ENCODE peak calls at places on chromosomes 2 and 18, in nine cellular contexts. N is OCI-LY7, S is hepatocyte, C is neural progenitor cell, H is SK-N-SH, G is GM23338, D is HCT116, T is GM23248, R is PC-3. A is an unnamed sample.

GRCh38 chr2:1972948-1973347 is 228.6 kb upstream of the PXDN start:
- DNase-seq in D (no peak), S (no peak), T (no peak), R (no peak), G (no peak), N (no peak), H (no peak), C (no peak), A (no peak)

GRCh38 chr2:16725549-16725948 is 59.9 kb upstream of the CYRIA start:
- DNase-seq in S (no peak), N (no peak), G (no peak), R (no peak), T (no peak), D (no peak), C (no peak), H (no peak), A (no peak)

GRCh38 chr18:37138456-37138855 is 309.5 kb downstream of the KIAA1328 start:
- DNase-seq in N (no peak), S (no peak), D (no peak), G (peak), T (no peak), C (no peak), R (no peak), H (no peak), A (no peak)

GRCh38 chr2:168705534-168706470 is 96.6 kb upstream of the NOSTRIN start:
- DNase-seq in D (no peak), T (peak), G (peak), H (no peak), S (peak), C (peak), N (peak), R (peak), A (peak)

GRCh38 chr2:220273082-220273481 is 645.7 kb downstream of the SLC4A3 start:
- DNase-seq in H (no peak), D (no peak), S (no peak), N (no peak), C (no peak), R (peak), T (no peak), G (no peak), A (no peak)

GRCh38 chr2:190456833-190457232 is 48.7 kb downstream of the MFSD6 start:
- DNase-seq in D (no peak), N (no peak), H (no peak), G (no peak), T (no peak), C (no peak), R (no peak), S (no peak), A (no peak)

GRCh38 chr2:182447843-182448242 is 21.0 kb upstream of the PDE1A start:
- DNase-seq in G (peak), D (no peak), S (peak), C (no peak), H (no peak), R (no peak), N (no peak), T (peak), A (no peak)

GRCh38 chr18:67301592-67301991 is 214.9 kb downstream of the DSEL start:
- DNase-seq in G (no peak), N (no peak), H (no peak), C (no peak), D (no peak), R (no peak), T (peak), S (no peak), A (no peak)

GRCh38 chr18:13247506-13247905 is 28.9 kb downstream of the LDLRAD4 start:
- DNase-seq in C (no peak), G (no peak), N (no peak), T (no peak), D (no peak), S (no peak), H (no peak), R (no peak), A (no peak)

GRCh38 chr2:68560583-68560982 is 82.8 kb upstream of the PROKR1 start:
- DNase-seq in N (no peak), G (no peak), R (no peak), S (no peak), T (no peak), C (no peak), D (no peak), H (no peak), A (no peak)

GRCh38 chr18:55844373-55844772 is 256.4 kb upstream of the TCF4 start:
- DNase-seq in N (no peak), R (peak), H (no peak), S (no peak), G (no peak), C (no peak), D (no peak), T (no peak), A (no peak)

GRCh38 chr18:49527631-49528327 is 34.1 kb upstream of the LIPG start:
- DNase-seq in T (no peak), C (no peak), N (no peak), R (no peak), D (no peak), S (no peak), H (no peak), G (no peak), A (no peak)

GRCh38 chr18:52337286-52337685 is 2.7 kb upstream of the DCC start:
- DNase-seq in D (no peak), R (peak), H (no peak), G (no peak), S (no peak), N (no peak), C (no peak), T (peak), A (no peak)

GRCh38 chr2:128409326-128410034 is 90.8 kb upstream of the HS6ST1 start:
- DNase-seq in H (no peak), T (no peak), N (no peak), C (no peak), D (no peak), R (no peak), G (no peak), S (no peak), A (no peak)

GRCh38 chr18:46344416-46345180 is 240.4 kb downstream of the HAUS1 start:
- DNase-seq in T (no peak), D (no peak), S (no peak), H (no peak), C (no peak), G (no peak), N (no peak), R (no peak), A (no peak)

GRCh38 chr2:121697108-121697631 is 39.5 kb downstream of the NIFK start:
- DNase-seq in D (no peak), G (no peak), C (no peak), T (peak), S (no peak), N (no peak), R (peak), H (no peak), A (no peak)

GRCh38 chr2:151337643-151338042 is 19.7 kb upstream of the TNFAIP6 start:
- DNase-seq in N (no peak), G (no peak), H (no peak), T (peak), R (peak), D (no peak), C (no peak), S (no peak), A (no peak)

GRCh38 chr2:159904127-159904564 is 106.1 kb upstream of the CD302 start:
- DNase-seq in S (no peak), T (peak), R (no peak), N (no peak), G (peak), H (no peak), C (no peak), D (no peak), A (no peak)

GRCh38 chr18:57970356-57971095 is 73.5 kb upstream of the NEDD4L start:
- DNase-seq in S (no peak), G (peak), R (peak), H (no peak), T (peak), N (no peak), D (peak), C (peak), A (no peak)

GRCh38 chr2:63712748-63713147 is 124.0 kb downstream of the MDH1 start:
- DNase-seq in H (no peak), D (no peak), S (no peak), T (peak), N (no peak), C (peak), R (no peak), G (no peak), A (no peak)

GRCh38 chr2:205637779-205638503 is 44.4 kb upstream of the NRP2 start:
- DNase-seq in G (no peak), N (no peak), R (peak), H (no peak), S (peak), T (peak), D (no peak), C (no peak), A (no peak)

GRCh38 chr2:102603904-102604303 is 15.4 kb upstream of the SLC9A2 start:
- DNase-seq in T (no peak), H (no peak), N (no peak), S (no peak), R (peak), D (no peak), G (no peak), C (no peak), A (no peak)

GRCh38 chr2:152890746-152891145 is 172.3 kb downstream of the ARL6IP6 start:
- DNase-seq in C (no peak), G (no peak), R (no peak), D (no peak), N (no peak), H (no peak), T (no peak), S (no peak), A (no peak)

GRCh38 chr2:29808321-29808720 is 113.1 kb downstream of the ALK start:
- DNase-seq in N (no peak), C (no peak), R (no peak), D (no peak), H (no peak), T (no peak), S (no peak), G (no peak), A (no peak)

GRCh38 chr2:118123561-118124232 is 35.4 kb downstream of the INSIG2 start:
- DNase-seq in T (peak), S (no peak), N (no peak), C (no peak), R (peak), G (no peak), H (no peak), D (peak), A (no peak)

GRCh38 chr2:112685167-112685884 is 35.5 kb upstream of the NT5DC4 start:
- DNase-seq in N (peak), C (no peak), D (no peak), T (no peak), H (no peak), R (peak), S (no peak), G (no peak), A (no peak)

GRCh38 chr2:215896921-215897320 is 116.4 kb downstream of the MREG start:
- DNase-seq in G (no peak), H (no peak), R (no peak), S (no peak), T (no peak), C (no peak), D (no peak), N (no peak), A (no peak)

GRCh38 chr18:29512203-29512602 is 1335.3 kb upstream of the CDH2 start:
- DNase-seq in G (no peak), T (no peak), C (no peak), S (no peak), D (no peak), R (no peak), N (no peak), H (no peak), A (no peak)

GRCh38 chr18:79572093-79572780 is 107.4 kb upstream of the CTDP1 start:
- DNase-seq in C (no peak), H (no peak), R (no peak), T (no peak), N (no peak), D (no peak), S (no peak), G (no peak), A (no peak)

GRCh38 chr18:79571221-79572092 is 108.1 kb upstream of the CTDP1 start:
- DNase-seq in H (no peak), T (no peak), G (no peak), S (no peak), R (no peak), D (peak), N (no peak), C (no peak), A (no peak)

GRCh38 chr18:79568543-79569205 is 110.9 kb upstream of the CTDP1 start:
- DNase-seq in H (no peak), D (no peak), S (no peak), N (no peak), C (no peak), T (no peak), G (no peak), R (no peak), A (no peak)

GRCh38 chr18:79569720-79570119 is 109.9 kb upstream of the CTDP1 start:
- DNase-seq in T (no peak), N (no peak), G (no peak), S (no peak), H (no peak), R (no peak), D (no peak), C (no peak), A (no peak)

DNA sequence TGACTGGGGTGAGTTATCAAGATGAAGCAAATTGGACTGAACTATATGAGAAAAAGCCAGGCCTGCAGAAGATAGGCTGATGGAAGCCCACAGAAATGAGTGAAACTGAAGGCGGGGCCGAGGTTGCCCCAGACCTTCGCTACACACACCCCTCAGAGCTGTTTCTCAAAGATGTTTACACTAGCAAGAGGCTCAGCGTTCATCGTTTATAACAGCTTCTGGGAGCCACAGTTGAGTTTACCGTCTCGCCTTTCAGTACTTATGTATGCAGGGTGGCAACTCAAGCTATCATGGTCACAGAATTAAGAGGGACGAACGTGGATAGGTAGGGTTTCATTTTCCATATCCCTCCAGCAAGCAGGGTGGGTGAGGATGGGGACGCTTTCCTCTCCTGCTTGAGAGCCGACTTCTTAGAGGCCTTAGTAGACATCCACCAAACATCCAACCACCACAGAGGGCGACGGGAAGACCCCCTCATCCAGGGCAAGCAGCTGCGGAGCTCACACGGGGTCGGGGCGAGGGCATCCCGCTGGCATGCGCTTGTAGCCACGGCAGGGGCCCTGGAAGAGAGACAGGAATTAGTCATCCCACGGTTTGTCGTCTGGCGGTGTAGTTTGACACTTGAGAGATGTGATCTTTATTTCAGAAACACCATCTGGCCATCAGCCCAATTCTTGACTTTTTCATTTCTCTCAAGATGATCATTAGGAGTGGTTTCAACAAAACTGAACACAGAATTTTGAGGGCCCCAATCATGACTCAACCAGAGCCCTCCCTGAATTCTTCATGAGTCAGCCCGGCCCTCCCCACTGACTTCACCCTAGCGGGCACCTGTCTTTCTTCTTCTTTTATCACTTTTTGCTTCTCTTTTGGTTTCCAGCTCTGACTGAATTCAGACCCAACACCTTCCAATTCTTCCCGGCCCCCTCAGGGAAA is 109.1 kb upstream of the CTDP1 start:
- DNase-seq in D (peak), R (no peak), T (peak), C (no peak), H (no peak), S (no peak), G (no peak), N (no peak), A (no peak)
- TF ChIP-seq EZH2phosphoT487 in D (no peak), R (no peak), T (no peak), C (no peak), H (no peak), S (no peak), G (no peak), N (no peak), A (no peak)

GRCh38 chr2:43129254-43129653 is 97.2 kb downstream of the ZFP36L2 start:
- DNase-seq in D (no peak), H (no peak), C (no peak), S (no peak), G (no peak), T (no peak), N (no peak), R (no peak), A (no peak)

GRCh38 chr2:43129676-43130547 is 96.5 kb downstream of the ZFP36L2 start:
- DNase-seq in R (no peak), T (no peak), S (no peak), G (no peak), C (no peak), D (no peak), N (no peak), H (peak), A (no peak)

GRCh38 chr2:43131890-43132522 is 94.4 kb downstream of the ZFP36L2 start:
- DNase-seq in D (no peak), S (no peak), T (no peak), H (peak), C (no peak), R (peak), N (no peak), G (no peak), A (no peak)

GRCh38 chr2:43131051-43131889 is 95.1 kb downstream of the ZFP36L2 start:
- DNase-seq in T (peak), C (peak), S (peak), G (peak), D (peak), H (peak), R (peak), N (peak), A (peak)

GRCh38 chr2:43130548-43130875 is 95.9 kb downstream of the ZFP36L2 start:
- DNase-seq in D (no peak), T (no peak), G (no peak), H (peak), C (no peak), N (no peak), S (no peak), R (no peak), A (no peak)
- H3K4me3 ChIP-seq in D (peak), T (no peak), G (no peak), H (no peak), C (no peak), N (no peak), S (no peak), R (no peak), A (no peak)

GRCh38 chr2:38430603-38431002 is 53.5 kb upstream of the ATL2 start:
- DNase-seq in S (no peak), H (no peak), R (no peak), G (no peak), T (no peak), C (peak), D (no peak), N (no peak), A (no peak)

GRCh38 chr2:38430196-38430595 is 53.1 kb upstream of the ATL2 start:
- DNase-seq in H (no peak), G (no peak), T (no peak), D (no peak), N (no peak), C (no peak), R (no peak), S (no peak), A (no peak)

GRCh38 chr2:38427053-38427452 is 50.0 kb upstream of the ATL2 start:
- DNase-seq in C (no peak), R (peak), S (no peak), G (no peak), D (no peak), H (no peak), T (no peak), N (no peak), A (no peak)

GRCh38 chr2:38427936-38428335 is 50.9 kb upstream of the ATL2 start:
- DNase-seq in T (no peak), H (no peak), D (no peak), C (no peak), N (no peak), G (peak), S (no peak), R (no peak), A (no peak)

DNA sequence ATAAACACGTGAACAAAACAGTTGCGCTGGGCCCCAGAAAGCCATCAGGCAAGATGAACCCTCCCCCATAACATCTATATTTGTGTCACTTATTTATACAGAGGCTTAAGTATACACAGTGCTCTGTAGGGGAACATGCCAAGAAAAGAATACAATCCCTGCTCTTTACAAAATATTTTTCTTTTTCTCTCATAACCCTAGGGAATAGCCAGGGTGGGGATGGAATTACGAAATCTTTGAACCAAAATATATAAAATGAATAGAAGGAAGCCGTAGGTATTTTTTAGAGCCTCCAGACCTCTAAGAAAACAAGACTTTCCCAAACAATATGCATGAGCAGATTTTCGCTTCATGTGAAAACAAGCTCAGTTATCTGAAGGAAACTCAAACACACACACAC is 51.9 kb upstream of the ATL2 start:
- DNase-seq in G (no peak), C (no peak), N (no peak), R (no peak), S (no peak), D (no peak), T (no peak), H (no peak), A (no peak)
- TF ChIP-seq EZH2phosphoT487 in G (no peak), C (no peak), N (no peak), R (no peak), S (no peak), D (no peak), T (no peak), H (no peak), A (no peak)

GRCh38 chr2:177629357-177630000 is 236.9 kb downstream of the AGPS start:
- DNase-seq in H (no peak), R (no peak), C (no peak), S (no peak), N (peak), D (no peak), G (no peak), T (no peak), A (peak)

GRCh38 chr2:177631702-177632101 is 239.1 kb downstream of the AGPS start:
- DNase-seq in H (no peak), T (no peak), G (no peak), R (no peak), S (no peak), N (no peak), C (no peak), D (no peak), A (no peak)

GRCh38 chr2:177628817-177629216 is 236.2 kb downstream of the AGPS start:
- DNase-seq in C (no peak), G (no peak), N (no peak), D (no peak), T (no peak), R (no peak), H (no peak), S (no peak), A (no peak)

GRCh38 chr2:177622516-177622915 is 229.9 kb downstream of the AGPS start:
- DNase-seq in T (no peak), H (no peak), N (no peak), C (peak), D (peak), R (peak), S (peak), G (peak), A (no peak)

DNA sequence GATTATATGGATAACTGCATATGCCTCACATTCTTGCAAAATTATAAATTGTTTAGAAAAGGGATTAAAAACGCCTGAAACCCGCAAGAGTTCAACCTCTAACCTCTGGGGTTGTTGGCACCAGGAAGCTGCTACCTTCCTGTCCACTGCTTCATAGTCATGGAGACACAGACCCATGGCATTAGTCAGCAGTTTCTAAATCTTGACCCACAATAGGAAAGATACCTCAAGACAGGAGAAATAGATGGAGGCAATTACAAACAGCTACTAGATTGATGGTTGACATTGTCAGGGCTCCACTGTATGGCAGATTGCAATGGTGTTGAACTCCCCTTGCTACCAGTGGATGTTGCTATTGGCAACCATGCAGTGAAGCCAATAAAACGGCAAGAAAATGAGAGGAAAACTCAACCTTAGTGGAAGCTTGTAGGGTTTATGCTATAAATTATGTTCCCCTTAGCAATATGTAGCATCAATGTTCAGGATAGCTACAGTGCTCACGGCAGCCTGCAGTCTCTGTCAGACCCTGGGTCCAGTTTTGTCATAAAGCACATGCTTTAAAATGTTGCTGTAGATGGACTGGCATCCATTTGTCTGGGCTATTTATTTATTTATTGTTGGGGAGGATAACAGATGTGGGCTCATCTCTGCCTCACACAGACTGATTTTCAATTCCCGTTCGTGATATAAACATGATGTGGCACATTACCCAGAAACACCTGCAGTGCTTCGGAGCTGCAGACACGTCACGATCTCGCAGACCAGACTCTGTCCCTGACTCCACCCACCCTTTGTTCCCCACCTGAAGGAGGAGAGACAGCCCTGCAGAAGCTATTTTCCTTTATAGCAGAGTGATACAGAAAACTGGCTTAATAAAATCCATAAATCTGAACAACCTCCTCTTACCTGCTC is 233.4 kb downstream of the AGPS start:
- DNase-seq in D (no peak), H (no peak), R (no peak), S (no peak), N (peak), G (peak), T (no peak), C (no peak), A (no peak)
- H3K4me3 ChIP-seq in D (no peak), H (no peak), R (no peak), S (no peak), N (peak), G (no peak), T (no peak), C (no peak), A (peak)